ENCODE peak calls at places on chromosomes 5 and 9, in nine cellular contexts. One of them, this sample, is unnamed.
A peak's percentile ranks its signal among the peaks of the same experiment; 100 is the strongest.

GRCh38 chr5:52878671-52879070 is 91.0 kb downstream of the ITGA1 start:
- DNase-seq in GM10248: no peak
- DNase-seq in CD4-positive, alpha-beta T cell: no peak
- DNase-seq in brain microvascular endothelial cell: peak; percentile 52
- DNase-seq in tibial artery: no peak
- DNase-seq in neural crest cell: no peak
- DNase-seq in vagina: no peak
- DNase-seq in ovary: no peak
- DNase-seq in foreskin keratinocyte: no peak
- DNase-seq in this sample: no peak

GRCh38 chr5:115072266-115073056 is 97.2 kb downstream of the TRIM36 start:
- DNase-seq in CD4-positive, alpha-beta T cell: no peak
- DNase-seq in ovary: no peak
- DNase-seq in brain microvascular endothelial cell: no peak
- DNase-seq in tibial artery: no peak
- DNase-seq in neural crest cell: no peak
- DNase-seq in GM10248: no peak
- DNase-seq in foreskin keratinocyte: no peak
- DNase-seq in vagina: no peak
- DNase-seq in this sample: no peak

GRCh38 chr5:175104682-175105081 is 339.3 kb downstream of the DRD1 start:
- DNase-seq in vagina: no peak
- DNase-seq in GM10248: no peak
- DNase-seq in ovary: no peak
- DNase-seq in foreskin keratinocyte: no peak
- DNase-seq in CD4-positive, alpha-beta T cell: no peak
- DNase-seq in brain microvascular endothelial cell: no peak
- DNase-seq in tibial artery: no peak
- DNase-seq in neural crest cell: no peak
- DNase-seq in this sample: no peak

GRCh38 chr5:131538177-131538593 is 96.8 kb downstream of the RAPGEF6 start:
- DNase-seq in CD4-positive, alpha-beta T cell: no peak
- DNase-seq in tibial artery: no peak
- DNase-seq in vagina: no peak
- DNase-seq in GM10248: no peak
- DNase-seq in ovary: no peak
- DNase-seq in foreskin keratinocyte: peak; percentile 81
- DNase-seq in neural crest cell: no peak
- DNase-seq in brain microvascular endothelial cell: peak; percentile 44
- DNase-seq in this sample: no peak

GRCh38 chr5:149838881-149839739 is 105.5 kb downstream of the PDE6A start:
- DNase-seq in CD4-positive, alpha-beta T cell: no peak
- DNase-seq in ovary: no peak
- DNase-seq in tibial artery: no peak
- DNase-seq in neural crest cell: no peak
- DNase-seq in vagina: no peak
- DNase-seq in GM10248: no peak
- DNase-seq in foreskin keratinocyte: peak; percentile 84
- DNase-seq in brain microvascular endothelial cell: peak; percentile 65
- DNase-seq in this sample: no peak

GRCh38 chr9:133341369-133342082 is 5.5 kb upstream of the SURF6 start:
- DNase-seq in brain microvascular endothelial cell: no peak
- DNase-seq in foreskin keratinocyte: no peak
- DNase-seq in vagina: no peak
- DNase-seq in CD4-positive, alpha-beta T cell: no peak
- DNase-seq in ovary: no peak
- DNase-seq in tibial artery: no peak
- DNase-seq in GM10248: no peak
- DNase-seq in neural crest cell: no peak
- DNase-seq in this sample: no peak

GRCh38 chr5:11760940-11761603 is 143.2 kb downstream of the CTNND2 start:
- DNase-seq in brain microvascular endothelial cell: no peak
- DNase-seq in foreskin keratinocyte: no peak
- DNase-seq in GM10248: no peak
- DNase-seq in vagina: no peak
- DNase-seq in neural crest cell: no peak
- DNase-seq in tibial artery: no peak
- DNase-seq in ovary: no peak
- DNase-seq in CD4-positive, alpha-beta T cell: no peak
- DNase-seq in this sample: no peak

GRCh38 chr9:70260606-70261005 is 1.8 kb downstream of the SMC5 start:
- DNase-seq in CD4-positive, alpha-beta T cell: no peak
- DNase-seq in tibial artery: no peak
- DNase-seq in foreskin keratinocyte: no peak
- DNase-seq in brain microvascular endothelial cell: no peak
- DNase-seq in GM10248: peak; percentile 14
- DNase-seq in vagina: no peak
- DNase-seq in neural crest cell: no peak
- DNase-seq in ovary: no peak
- DNase-seq in this sample: no peak

GRCh38 chr9:121684381-121685145 is 33.1 kb downstream of the DAB2IP start:
- DNase-seq in brain microvascular endothelial cell: no peak
- DNase-seq in foreskin keratinocyte: no peak
- DNase-seq in tibial artery: no peak
- DNase-seq in neural crest cell: peak; percentile 55
- DNase-seq in GM10248: peak; percentile 63
- DNase-seq in vagina: no peak
- DNase-seq in CD4-positive, alpha-beta T cell: no peak
- DNase-seq in ovary: peak; percentile 56
- DNase-seq in this sample: no peak

GRCh38 chr5:53403291-53403690 is 77.1 kb upstream of the FST start:
- DNase-seq in ovary: no peak
- DNase-seq in neural crest cell: no peak
- DNase-seq in CD4-positive, alpha-beta T cell: no peak
- DNase-seq in foreskin keratinocyte: no peak
- DNase-seq in tibial artery: no peak
- DNase-seq in vagina: no peak
- DNase-seq in GM10248: no peak
- DNase-seq in brain microvascular endothelial cell: peak; percentile 24
- DNase-seq in this sample: no peak

GRCh38 chr5:1760656-1761452 is 38.8 kb downstream of the MRPL36 start:
- DNase-seq in tibial artery: peak; percentile 56
- DNase-seq in GM10248: no peak
- DNase-seq in CD4-positive, alpha-beta T cell: no peak
- DNase-seq in vagina: peak; percentile 88
- DNase-seq in ovary: peak; percentile 6
- DNase-seq in brain microvascular endothelial cell: no peak
- DNase-seq in foreskin keratinocyte: no peak
- DNase-seq in neural crest cell: no peak
- DNase-seq in this sample: peak; percentile 64

GRCh38 chr9:72312563-72312962 is 52.4 kb downstream of the ZFAND5 start:
- DNase-seq in vagina: no peak
- DNase-seq in ovary: no peak
- DNase-seq in GM10248: no peak
- DNase-seq in foreskin keratinocyte: no peak
- DNase-seq in neural crest cell: no peak
- DNase-seq in tibial artery: no peak
- DNase-seq in CD4-positive, alpha-beta T cell: no peak
- DNase-seq in brain microvascular endothelial cell: no peak
- DNase-seq in this sample: no peak

GRCh38 chr5:9034671-9035070 is 511.2 kb downstream of the SEMA5A start:
- DNase-seq in CD4-positive, alpha-beta T cell: no peak
- DNase-seq in neural crest cell: no peak
- DNase-seq in ovary: no peak
- DNase-seq in tibial artery: no peak
- DNase-seq in foreskin keratinocyte: peak; percentile 60
- DNase-seq in GM10248: no peak
- DNase-seq in brain microvascular endothelial cell: peak; percentile 88
- DNase-seq in vagina: no peak
- DNase-seq in this sample: no peak

GRCh38 chr5:142133382-142134206 is 25.0 kb downstream of the NDFIP1 start:
- DNase-seq in foreskin keratinocyte: no peak
- DNase-seq in neural crest cell: no peak
- DNase-seq in CD4-positive, alpha-beta T cell: no peak
- DNase-seq in GM10248: no peak
- DNase-seq in vagina: no peak
- DNase-seq in ovary: no peak
- DNase-seq in tibial artery: no peak
- DNase-seq in brain microvascular endothelial cell: no peak
- DNase-seq in this sample: no peak

DNA sequence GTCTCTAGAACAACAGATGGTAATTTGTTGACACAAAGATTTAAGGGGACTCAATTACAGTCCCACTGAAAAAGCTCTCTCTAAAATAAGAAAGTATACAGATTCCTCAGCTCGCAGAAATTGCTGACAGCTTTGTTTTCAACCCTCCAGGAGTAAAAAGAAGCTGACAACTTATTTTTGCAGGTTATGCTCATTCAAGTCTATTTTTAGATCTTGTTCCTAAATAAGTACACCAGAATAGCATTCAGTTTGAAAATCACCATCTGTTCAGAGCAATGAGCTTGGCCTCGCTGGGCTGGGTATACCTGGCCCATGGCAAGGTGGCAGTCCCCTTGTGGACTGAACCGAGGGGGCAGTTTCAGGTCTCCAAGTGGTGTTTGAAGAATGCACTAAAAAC is 169.3 kb downstream of the AUH start:
- DNase-seq in ovary: no peak
- DNase-seq in GM10248: no peak
- DNase-seq in CD4-positive, alpha-beta T cell: no peak
- DNase-seq in vagina: no peak
- DNase-seq in neural crest cell: no peak
- DNase-seq in foreskin keratinocyte: no peak
- DNase-seq in tibial artery: no peak
- DNase-seq in brain microvascular endothelial cell: no peak
- DNase-seq in this sample: no peak
- TF ChIP-seq CTCF in ovary: no peak
- TF ChIP-seq CTCF in GM10248: no peak
- TF ChIP-seq CTCF in CD4-positive, alpha-beta T cell: no peak
- TF ChIP-seq CTCF in vagina: no peak
- TF ChIP-seq CTCF in neural crest cell: no peak
- TF ChIP-seq CTCF in foreskin keratinocyte: no peak
- TF ChIP-seq CTCF in tibial artery: no peak
- TF ChIP-seq CTCF in brain microvascular endothelial cell: no peak
- TF ChIP-seq CTCF in this sample: no peak

GRCh38 chr5:102681403-102681983 is 73.6 kb upstream of the PAM start:
- DNase-seq in neural crest cell: peak; percentile 62
- DNase-seq in ovary: peak; percentile 48
- DNase-seq in foreskin keratinocyte: peak; percentile 67
- DNase-seq in GM10248: peak; percentile 52
- DNase-seq in vagina: no peak
- DNase-seq in CD4-positive, alpha-beta T cell: peak; percentile 37
- DNase-seq in brain microvascular endothelial cell: peak; percentile 73
- DNase-seq in tibial artery: peak; percentile 73
- DNase-seq in this sample: no peak
- TF ChIP-seq CTCF in neural crest cell: peak; percentile 86
- TF ChIP-seq CTCF in ovary: peak; percentile 22
- TF ChIP-seq CTCF in foreskin keratinocyte: peak; percentile 90
- TF ChIP-seq CTCF in GM10248: peak; percentile 85
- TF ChIP-seq CTCF in vagina: peak; percentile 44
- TF ChIP-seq CTCF in CD4-positive, alpha-beta T cell: peak; percentile 63
- TF ChIP-seq CTCF in brain microvascular endothelial cell: peak; percentile 95
- TF ChIP-seq CTCF in tibial artery: peak; percentile 85
- TF ChIP-seq CTCF in this sample: peak; percentile 87

DNA sequence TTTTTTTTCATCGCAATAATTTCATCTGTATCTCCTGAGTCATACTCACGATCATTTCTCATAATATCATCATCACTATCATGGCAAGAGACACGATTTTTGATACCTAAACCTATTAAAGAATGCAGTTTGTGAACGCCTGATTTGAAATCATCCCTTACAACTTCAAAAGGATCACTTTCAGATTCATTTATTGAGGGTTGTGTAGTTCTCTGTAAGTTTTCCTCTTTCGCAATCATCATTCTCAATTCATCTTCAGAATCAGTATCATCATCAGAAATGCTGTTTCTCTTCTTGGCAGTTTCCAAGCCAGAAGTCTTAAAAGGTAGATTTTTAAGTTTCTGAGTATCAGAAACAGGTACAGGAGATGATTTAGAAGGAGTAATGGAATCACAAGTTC is 9.7 kb downstream of the NOL8 start:
- DNase-seq in brain microvascular endothelial cell: no peak
- DNase-seq in GM10248: no peak
- DNase-seq in tibial artery: no peak
- DNase-seq in vagina: no peak
- DNase-seq in ovary: no peak
- DNase-seq in neural crest cell: no peak
- DNase-seq in CD4-positive, alpha-beta T cell: no peak
- DNase-seq in foreskin keratinocyte: no peak
- DNase-seq in this sample: no peak
- TF ChIP-seq CTCF in brain microvascular endothelial cell: no peak
- TF ChIP-seq CTCF in GM10248: no peak
- TF ChIP-seq CTCF in tibial artery: no peak
- TF ChIP-seq CTCF in vagina: no peak
- TF ChIP-seq CTCF in ovary: no peak
- TF ChIP-seq CTCF in neural crest cell: no peak
- TF ChIP-seq CTCF in CD4-positive, alpha-beta T cell: no peak
- TF ChIP-seq CTCF in foreskin keratinocyte: no peak
- TF ChIP-seq CTCF in this sample: no peak

GRCh38 chr9:28946648-28947047 is 1373.4 kb upstream of the C9orf72 start:
- DNase-seq in brain microvascular endothelial cell: no peak
- DNase-seq in foreskin keratinocyte: peak; percentile 48
- DNase-seq in vagina: no peak
- DNase-seq in tibial artery: no peak
- DNase-seq in ovary: no peak
- DNase-seq in CD4-positive, alpha-beta T cell: no peak
- DNase-seq in GM10248: no peak
- DNase-seq in neural crest cell: no peak
- DNase-seq in this sample: no peak

GRCh38 chr9:28956111-28956880 is 1383.0 kb upstream of the C9orf72 start:
- DNase-seq in CD4-positive, alpha-beta T cell: no peak
- DNase-seq in ovary: no peak
- DNase-seq in foreskin keratinocyte: no peak
- DNase-seq in vagina: no peak
- DNase-seq in tibial artery: no peak
- DNase-seq in brain microvascular endothelial cell: no peak
- DNase-seq in neural crest cell: no peak
- DNase-seq in GM10248: no peak
- DNase-seq in this sample: no peak

GRCh38 chr9:28951945-28952344 is 1378.7 kb upstream of the C9orf72 start:
- DNase-seq in vagina: no peak
- DNase-seq in tibial artery: no peak
- DNase-seq in foreskin keratinocyte: no peak
- DNase-seq in brain microvascular endothelial cell: no peak
- DNase-seq in CD4-positive, alpha-beta T cell: no peak
- DNase-seq in GM10248: no peak
- DNase-seq in neural crest cell: no peak
- DNase-seq in ovary: no peak
- DNase-seq in this sample: no peak
- TF ChIP-seq CTCF in vagina: no peak
- TF ChIP-seq CTCF in tibial artery: no peak
- TF ChIP-seq CTCF in foreskin keratinocyte: peak; percentile 49
- TF ChIP-seq CTCF in brain microvascular endothelial cell: peak; percentile 51
- TF ChIP-seq CTCF in CD4-positive, alpha-beta T cell: no peak
- TF ChIP-seq CTCF in GM10248: peak; percentile 20
- TF ChIP-seq CTCF in neural crest cell: no peak
- TF ChIP-seq CTCF in ovary: no peak
- TF ChIP-seq CTCF in this sample: no peak

This sample was measured in type B pancreatic cell.